ENCODE peak calls at places on chromosomes 3 and 15, in four cellular contexts. A, V, B and N are unnamed samples.

GRCh38 chr3:54591157-54591556 is 336.7 kb downstream of the LRTM1 start:
- DNase-seq in A (no peak), V (no peak), B (no peak), N (no peak)

GRCh38 chr3:103057477-103057876 is 622.7 kb downstream of the ZPLD1 start:
- DNase-seq in A (no peak), V (no peak), B (no peak), N (no peak)

GRCh38 chr15:90594297-90594696 is 64.6 kb downstream of the CRTC3 start:
- DNase-seq in A (no peak), V (no peak), B (no peak), N (no peak)

GRCh38 chr3:60932669-60933068 is 318.6 kb downstream of the FHIT start:
- DNase-seq in A (no peak), V (no peak), B (no peak), N (no peak)

GRCh38 chr3:194928831-194929594 is 243.3 kb downstream of the FAM43A start:
- DNase-seq in A (no peak), V (no peak), B (no peak), N (no peak)

GRCh38 chr15:81516461-81516860 is 142.4 kb upstream of the TMC3 start:
- DNase-seq in A (no peak), V (no peak), B (no peak), N (no peak)

GRCh38 chr3:118932822-118933558 is 101.7 kb downstream of the IGSF11 start:
- DNase-seq in A (no peak), V (no peak), B (no peak), N (no peak)

GRCh38 chr3:40387001-40387894 is at the start of gene ENTPD3:
- DNase-seq in A (no peak), V (no peak), B (peak), N (peak)

GRCh38 chr15:90036343-90036742 is 35.2 kb downstream of the ZNF710 start:
- DNase-seq in A (no peak), V (no peak), B (no peak), N (no peak)

GRCh38 chr15:63539517-63539916 is 35.1 kb downstream of the USP3 start:
- DNase-seq in A (no peak), V (no peak), B (no peak), N (no peak)

GRCh38 chr3:120162400-120162799 is 68.2 kb upstream of the GSK3B start:
- DNase-seq in A (no peak), V (no peak), B (no peak), N (no peak)

GRCh38 chr15:98881526-98882517 is 125.8 kb downstream of the PGPEP1L start:
- DNase-seq in A (peak), V (no peak), B (no peak), N (peak)

GRCh38 chr15:25691544-25692430 is 171.3 kb downstream of the ATP10A start:
- DNase-seq in A (no peak), V (no peak), B (no peak), N (no peak)

GRCh38 chr3:175346573-175347356 is 487.6 kb downstream of the NAALADL2 start:
- DNase-seq in A (no peak), V (peak), B (no peak), N (no peak)

GRCh38 chr3:87088984-87089841 is 98.3 kb upstream of the VGLL3 start:
- DNase-seq in A (no peak), V (peak), B (peak), N (peak)

GRCh38 chr15:88623632-88624031 is 2.5 kb downstream of the AEN start:
- DNase-seq in A (no peak), V (no peak), B (no peak), N (no peak)

GRCh38 chr15:25742008-25742407 is 121.1 kb downstream of the ATP10A start:
- DNase-seq in A (no peak), V (no peak), B (no peak), N (no peak)

GRCh38 chr3:46929324-46929723 is 47.2 kb downstream of the CCDC12 start:
- DNase-seq in A (no peak), V (no peak), B (no peak), N (no peak)

GRCh38 chr3:123301331-123302184 is 99.8 kb downstream of the SEC22A start:
- DNase-seq in A (no peak), V (no peak), B (peak), N (no peak)

GRCh38 chr3:188369526-188369925 is 215.6 kb downstream of the LPP start:
- DNase-seq in A (no peak), V (no peak), B (no peak), N (no peak)

GRCh38 chr15:49083471-49084284 is 37.4 kb upstream of the SECISBP2L start:
- DNase-seq in A (no peak), V (no peak), B (no peak), N (no peak)

GRCh38 chr3:44444437-44444836 is 33.0 kb downstream of the ZNF445 start:
- DNase-seq in A (no peak), V (no peak), B (no peak), N (no peak)

GRCh38 chr3:44442591-44443309 is 34.7 kb downstream of the ZNF445 start:
- DNase-seq in A (no peak), V (no peak), B (no peak), N (no peak)

GRCh38 chr3:44437800-44438199 is 39.7 kb downstream of the ZNF445 start:
- DNase-seq in A (no peak), V (no peak), B (no peak), N (no peak)

GRCh38 chr3:44434834-44435510 is 42.5 kb downstream of the ZNF445 start:
- DNase-seq in A (no peak), V (no peak), B (no peak), N (no peak)

GRCh38 chr3:44439499-44440295 is 37.8 kb downstream of the ZNF445 start:
- DNase-seq in A (peak), V (no peak), B (no peak), N (peak)
- TF ChIP-seq POLR2AphosphoS5 in A (peak), V (no peak), B (peak), N (peak)

DNA sequence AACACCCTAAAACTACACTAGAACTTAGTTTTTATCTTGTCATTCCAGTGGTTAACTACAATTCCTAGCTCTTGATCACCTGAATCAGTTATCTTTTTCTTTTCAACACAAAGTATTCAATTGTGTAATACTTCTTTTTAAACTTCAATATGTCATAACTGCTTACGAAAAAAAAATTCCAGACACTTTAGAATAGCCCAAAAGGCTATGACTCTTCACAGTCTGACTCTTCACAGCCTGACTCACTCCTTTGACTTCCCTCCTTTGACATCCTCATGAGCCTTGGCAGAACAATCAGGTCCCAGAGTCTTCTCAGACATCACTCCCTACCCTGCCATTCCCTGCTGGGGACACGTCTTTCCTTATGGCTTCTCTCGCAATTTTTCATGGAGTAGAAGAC is 727.1 kb downstream of the ROBO1 start:
- DNase-seq in A (no peak), V (no peak), B (no peak), N (no peak)
- TF ChIP-seq POLR2AphosphoS5 in A (no peak), V (no peak), B (no peak), N (no peak)

DNA sequence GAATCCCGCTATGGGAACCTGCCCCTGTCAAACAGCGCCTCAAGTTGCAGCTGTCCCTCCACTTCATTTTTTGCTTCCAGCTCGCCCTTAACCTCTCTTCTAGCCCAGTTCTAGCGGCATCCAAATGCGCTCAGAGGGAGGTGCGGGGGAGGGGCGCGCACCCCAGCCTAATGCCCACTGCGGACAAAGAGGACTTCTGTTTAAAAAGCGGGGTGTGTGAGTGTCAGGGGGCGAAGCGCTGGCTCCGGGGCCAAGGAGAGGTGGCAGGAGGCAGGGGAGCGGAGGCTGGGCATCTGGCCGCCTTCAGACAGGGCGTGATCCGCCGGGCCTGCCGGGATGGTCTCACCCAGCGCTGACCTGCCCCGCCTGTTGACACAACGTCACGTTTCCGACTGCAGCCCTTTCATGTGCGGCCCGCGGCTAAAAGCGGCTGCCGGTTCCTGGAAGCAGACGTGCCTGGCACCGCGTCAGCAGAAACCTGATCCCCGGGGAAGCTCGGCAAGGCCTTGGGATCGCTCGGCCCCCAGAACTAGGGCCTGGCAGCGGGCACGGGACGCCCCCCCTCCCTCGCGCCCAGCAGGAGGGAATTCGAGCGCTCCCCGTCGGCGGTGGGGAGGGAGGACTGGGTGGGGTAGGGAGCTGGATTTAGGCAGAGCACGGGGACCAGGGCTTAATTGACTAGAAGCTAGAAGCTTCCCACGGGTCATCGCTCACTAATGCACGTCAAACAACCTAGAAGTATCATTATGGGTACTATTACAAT is 7.6 kb downstream of the BHLHE40 start:
- DNase-seq in A (peak), V (no peak), B (peak), N (peak)
- TF ChIP-seq POLR2AphosphoS5 in A (peak), V (peak), B (peak), N (peak)

DNA sequence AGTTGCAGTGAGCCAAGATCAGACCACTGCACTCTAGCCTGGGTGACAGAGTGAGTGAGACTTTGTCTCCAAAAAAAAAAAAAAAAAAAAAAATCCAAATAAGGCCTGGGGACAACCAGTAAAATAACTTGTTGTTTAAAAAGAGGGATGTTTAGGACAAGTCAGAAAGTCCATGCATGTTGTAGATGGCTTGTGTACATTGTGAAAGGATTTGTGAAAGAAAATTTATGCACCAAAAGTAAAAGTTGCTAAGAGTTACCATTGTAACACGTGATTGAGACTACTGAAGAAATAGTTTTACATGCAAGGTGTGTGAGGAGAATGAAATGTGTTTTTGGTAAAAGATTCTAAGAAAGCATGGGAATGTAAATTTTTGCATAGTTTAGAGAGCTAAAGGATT is 35.7 kb upstream of the SEC61A1 start:
- DNase-seq in A (no peak), V (no peak), B (no peak), N (no peak)
- TF ChIP-seq POLR2AphosphoS5 in A (no peak), V (no peak), B (no peak), N (no peak)

GRCh38 chr3:159074756-159075155 is 272.9 kb downstream of the MFSD1 start:
- DNase-seq in A (no peak), V (no peak), B (no peak), N (no peak)

GRCh38 chr3:159075302-159075701 is 273.4 kb downstream of the MFSD1 start:
- DNase-seq in A (no peak), V (no peak), B (no peak), N (no peak)

GRCh38 chr3:159080236-159080635 is 278.4 kb downstream of the MFSD1 start:
- DNase-seq in A (no peak), V (no peak), B (no peak), N (no peak)

GRCh38 chr3:159080821-159081220 is 279.0 kb downstream of the MFSD1 start:
- DNase-seq in A (no peak), V (no peak), B (no peak), N (no peak)

GRCh38 chr3:159077860-159078259 is 276.0 kb downstream of the MFSD1 start:
- DNase-seq in A (no peak), V (no peak), B (no peak), N (no peak)
- TF ChIP-seq POLR2AphosphoS5 in A (no peak), V (no peak), B (no peak), N (no peak)

GRCh38 chr3:176870451-176870850 is 326.8 kb downstream of the TBL1XR1 start:
- DNase-seq in A (no peak), V (no peak), B (no peak), N (no peak)

GRCh38 chr3:176873261-176873660 is 324.0 kb downstream of the TBL1XR1 start:
- DNase-seq in A (no peak), V (no peak), B (no peak), N (no peak)

GRCh38 chr3:176872771-176873209 is 324.5 kb downstream of the TBL1XR1 start:
- DNase-seq in A (peak), V (peak), B (no peak), N (peak)

GRCh38 chr3:176867681-176868663 is 329.3 kb downstream of the TBL1XR1 start:
- DNase-seq in A (no peak), V (no peak), B (no peak), N (no peak)
- TF ChIP-seq POLR2AphosphoS5 in A (no peak), V (no peak), B (no peak), N (no peak)

GRCh38 chr3:131260525-131260924 is 121.0 kb upstream of the NUDT16 start:
- DNase-seq in A (no peak), V (no peak), B (no peak), N (no peak)

DNA sequence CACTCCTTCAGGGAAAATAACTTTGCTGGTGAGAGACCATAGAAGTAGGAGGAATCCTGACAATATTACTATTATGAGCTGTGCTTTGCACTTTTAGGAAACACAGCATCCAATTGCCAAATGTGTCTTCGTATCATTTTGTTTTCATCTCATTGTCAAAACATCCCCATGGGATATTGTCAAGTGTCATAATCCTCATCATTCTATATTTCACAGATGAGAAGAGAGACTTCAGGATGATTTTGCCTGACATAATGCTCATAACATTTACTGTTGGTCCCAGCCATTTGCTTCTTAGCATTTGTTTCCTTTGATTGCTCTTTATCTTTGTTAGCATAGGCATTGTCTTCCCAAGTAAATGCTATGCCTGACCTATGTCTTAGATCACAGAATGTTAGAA is 120.4 kb upstream of the NUDT16 start:
- DNase-seq in A (no peak), V (no peak), B (no peak), N (no peak)
- TF ChIP-seq POLR2AphosphoS5 in A (no peak), V (no peak), B (no peak), N (no peak)

GRCh38 chr15:58066042-58066867 is 744 bp upstream of the ALDH1A2 start:
- DNase-seq in A (peak), V (no peak), B (peak), N (peak)

GRCh38 chr15:58063612-58064011 is 1.9 kb downstream of the ALDH1A2 start:
- DNase-seq in A (no peak), V (no peak), B (no peak), N (no peak)

GRCh38 chr15:58064119-58065010 is 1.1 kb downstream of the ALDH1A2 start:
- DNase-seq in A (no peak), V (no peak), B (no peak), N (no peak)

GRCh38 chr15:58065445-58066041 is at the start of gene ALDH1A2:
- DNase-seq in A (no peak), V (no peak), B (peak), N (no peak)

GRCh38 chr15:58065011-58065444 is 483 bp downstream of the ALDH1A2 start:
- DNase-seq in A (no peak), V (no peak), B (peak), N (no peak)
- TF ChIP-seq POLR2AphosphoS5 in A (no peak), V (no peak), B (no peak), N (no peak)

GRCh38 chr15:45048784-45049631 is 26.0 kb downstream of the SORD start:
- DNase-seq in A (no peak), V (no peak), B (no peak), N (no peak)

GRCh38 chr15:45050587-45050986 is 27.6 kb downstream of the SORD start:
- DNase-seq in A (no peak), V (no peak), B (no peak), N (no peak)
- TF ChIP-seq POLR2AphosphoS5 in A (no peak), V (no peak), B (no peak), N (no peak)